ENCODE peak calls at places on chromosomes 5 and 9, in six cellular contexts. C is NCI-H1105 treated with DMSO at 0.1 percent for 48 hours; M is right atrium auricular region; U is activated CD8-positive, alpha-beta memory T cell treated with anti-CD3 and anti-CD28 coated beads for 24 hours; E is stimulated activated CD8-positive, alpha-beta memory T cell treated with anti-CD3 and anti-CD28 coated beads, Interleukin-12 subunit alpha, Interleukin-12 subunit beta, amount 100 ng/mL, for 1 hour; J is activated naive CD4-positive, alpha-beta T cell treated with anti-CD3 and anti-CD28 coated beads for 36 hours. N is an unnamed sample.

GRCh38 chr5:6837519-6838110 is 124.4 kb downstream of the TENT4A start:
- DNase-seq in U (no peak), E (no peak), J (peak), C (no peak), M (no peak), N (no peak)

GRCh38 chr9:89664896-89665329 is 60.1 kb downstream of the GADD45G start:
- DNase-seq in M (no peak), U (no peak), J (no peak), C (no peak), E (no peak), N (no peak)

GRCh38 chr5:166119506-166119905 is 2171.9 kb upstream of the WWC1 start:
- DNase-seq in E (no peak), U (no peak), C (no peak), M (no peak), J (no peak), N (no peak)

GRCh38 chr5:54671111-54671531 is 153.6 kb downstream of the SNX18 start:
- DNase-seq in U (no peak), J (no peak), E (no peak), M (no peak), C (no peak), N (no peak)

GRCh38 chr5:29367176-29367833 is 1826.2 kb upstream of the CDH6 start:
- DNase-seq in J (no peak), U (no peak), C (peak), E (no peak), M (no peak), N (no peak)

GRCh38 chr9:90642570-90643539 is at the start of gene DIRAS2:
- DNase-seq in C (peak), M (no peak), J (peak), U (peak), E (no peak), N (no peak)

GRCh38 chr5:128537306-128537998 is 593 bp downstream of the FBN2 start:
- DNase-seq in U (no peak), J (no peak), C (no peak), E (no peak), M (no peak), N (no peak)

GRCh38 chr5:138809391-138809790 is 56.2 kb downstream of the CTNNA1 start:
- DNase-seq in J (no peak), E (no peak), C (no peak), U (no peak), M (no peak), N (no peak)

GRCh38 chr9:87067426-87067825 is 120.1 kb upstream of the GAS1 start:
- DNase-seq in J (no peak), M (no peak), C (no peak), E (no peak), U (no peak), N (no peak)

GRCh38 chr5:176508603-176509002 is 28.6 kb downstream of the RNF44 start:
- DNase-seq in M (no peak), J (no peak), U (no peak), C (no peak), E (no peak), N (no peak)

GRCh38 chr5:53991942-53992341 is 318.4 kb downstream of the ARL15 start:
- DNase-seq in M (no peak), J (no peak), E (no peak), U (no peak), C (no peak), N (no peak)

GRCh38 chr5:125505062-125505461 is 758.6 kb upstream of the ZNF608 start:
- DNase-seq in M (no peak), U (no peak), C (no peak), E (no peak), J (no peak), N (no peak)

GRCh38 chr5:74290634-74291033 is 349.9 kb downstream of the ENC1 start:
- DNase-seq in J (no peak), C (no peak), U (no peak), E (no peak), M (no peak), N (no peak)

GRCh38 chr9:114837923-114838322 is 32.1 kb upstream of the TNFSF15 start:
- DNase-seq in E (no peak), U (no peak), M (no peak), J (no peak), C (no peak), N (no peak)

GRCh38 chr5:96016216-96016615 is 54.6 kb upstream of the ELL2 start:
- DNase-seq in M (no peak), U (no peak), J (no peak), E (no peak), C (no peak), N (no peak)

GRCh38 chr9:88574993-88575392 is 40.0 kb downstream of the NXNL2 start:
- DNase-seq in E (no peak), U (no peak), C (no peak), M (no peak), J (no peak), N (no peak)

GRCh38 chr9:94925751-94926456 is 199.4 kb downstream of the AOPEP start:
- DNase-seq in M (no peak), C (no peak), E (no peak), U (no peak), J (no peak), N (no peak)

GRCh38 chr9:97830884-97831829 is 21.9 kb upstream of the FOXE1 start:
- DNase-seq in J (no peak), M (no peak), E (no peak), C (no peak), U (no peak), N (no peak)

GRCh38 chr9:35828716-35829083 is at the start of gene FAM221B:
- DNase-seq in E (no peak), M (no peak), C (peak), J (peak), U (no peak), N (no peak)

GRCh38 chr9:88696501-88696900 is 161.5 kb downstream of the NXNL2 start:
- DNase-seq in M (no peak), U (no peak), C (no peak), J (no peak), E (no peak), N (no peak)

GRCh38 chr9:98706651-98707103 is 2.1 kb downstream of the GABBR2 start:
- DNase-seq in E (no peak), J (no peak), U (no peak), M (no peak), C (peak), N (no peak)

GRCh38 chr9:71514344-71514975 is 253.9 kb downstream of the CEMIP2 start:
- DNase-seq in U (no peak), M (no peak), J (no peak), C (no peak), E (no peak), N (no peak)

GRCh38 chr9:23702311-23702922 is 123.6 kb downstream of the ELAVL2 start:
- DNase-seq in U (no peak), C (no peak), J (no peak), M (no peak), E (no peak), N (no peak)

GRCh38 chr5:5454405-5454804 is 31.9 kb downstream of the ICE1 start:
- DNase-seq in M (no peak), E (no peak), J (no peak), U (no peak), C (no peak), N (no peak)

GRCh38 chr5:143569213-143569663 is 165.8 kb upstream of the NR3C1 start:
- DNase-seq in M (no peak), U (no peak), J (no peak), C (no peak), E (no peak), N (no peak)

N was measured in KG1.